ENCODE peak calls at places on chromosomes 1 and 21, in six cellular contexts. I is posterior cingulate gyrus; K is BJ; N is fibroblast of gingiva; T is Caki2; M is activated effector memory CD4-positive, alpha-beta T cell treated with Interleukin-2 at 50 U/mL for 16 hours. R is an unnamed sample.

GRCh38 chr1:226943927-226944326 is 3.8 kb downstream of the COQ8A start:
- DNase-seq in I (no peak), K (no peak), N (no peak), T (no peak), M (no peak), R (no peak)

GRCh38 chr1:228940931-228941330 is 205.7 kb downstream of the RHOU start:
- DNase-seq in I (no peak), K (no peak), N (no peak), T (no peak), M (no peak), R (no peak)

GRCh38 chr1:198955085-198955484 is 316.2 kb downstream of the PTPRC start:
- DNase-seq in I (no peak), K (no peak), N (no peak), T (no peak), M (no peak), R (no peak)

GRCh38 chr1:42806171-42806570 is 10.8 kb upstream of the ERMAP start:
- DNase-seq in I (no peak), K (no peak), N (no peak), T (no peak), M (no peak), R (no peak)

GRCh38 chr1:914253-914890 is 9.4 kb upstream of the SAMD11 start:
- DNase-seq in I (no peak), K (no peak), N (no peak), T (no peak), M (no peak), R (peak)

GRCh38 chr1:47262787-47263413 is 30.9 kb upstream of the TAL1 start:
- DNase-seq in I (no peak), K (no peak), N (peak), T (peak), M (peak), R (no peak)

GRCh38 chr1:16212251-16212961 is at the start of gene ARHGEF19:
- DNase-seq in I (no peak), K (no peak), N (no peak), T (no peak), M (no peak), R (no peak)

GRCh38 chr1:94798472-94798871 is 21.7 kb upstream of the SLC44A3 start:
- DNase-seq in I (no peak), K (no peak), N (no peak), T (no peak), M (no peak), R (no peak)

GRCh38 chr1:30675761-30676160 is 47.6 kb downstream of the MATN1 start:
- DNase-seq in I (no peak), K (peak), N (peak), T (peak), M (no peak), R (no peak)

GRCh38 chr1:47449702-47450552 is 12.1 kb downstream of the FOXD2 start:
- DNase-seq in I (no peak), K (no peak), N (no peak), T (no peak), M (no peak), R (peak)

GRCh38 chr1:35807614-35808375 is at the start of gene AGO4:
- DNase-seq in I (peak), K (no peak), N (peak), T (peak), M (peak), R (peak)

GRCh38 chr1:18319099-18319498 is 161.6 kb upstream of the KLHDC7A start:
- DNase-seq in I (no peak), K (no peak), N (no peak), T (no peak), M (no peak), R (no peak)

GRCh38 chr21:15009964-15010363 is 54.8 kb downstream of the NRIP1 start:
- DNase-seq in I (no peak), K (no peak), N (peak), T (no peak), M (no peak), R (no peak)

GRCh38 chr1:118333601-118334241 is 148.7 kb upstream of the SPAG17 start:
- DNase-seq in I (no peak), K (no peak), N (no peak), T (no peak), M (no peak), R (no peak)

GRCh38 chr1:24092979-24093378 is 19.0 kb downstream of the MYOM3 start:
- DNase-seq in I (no peak), K (no peak), N (no peak), T (no peak), M (no peak), R (no peak)

GRCh38 chr1:222829868-222830267 is 15.0 kb downstream of the DISP1 start:
- DNase-seq in I (no peak), K (peak), N (peak), T (no peak), M (no peak), R (no peak)

GRCh38 chr21:38455403-38455802 is 42.9 kb downstream of the ERG start:
- DNase-seq in I (no peak), K (no peak), N (no peak), T (no peak), M (no peak), R (no peak)

GRCh38 chr1:11790101-11790879 is 15.5 kb downstream of the MTHFR start:
- DNase-seq in I (no peak), K (no peak), N (no peak), T (no peak), M (no peak), R (no peak)

GRCh38 chr21:37532868-37533780 is 166.6 kb downstream of the DYRK1A start:
- DNase-seq in I (no peak), K (no peak), N (no peak), T (peak), M (no peak), R (no peak)

GRCh38 chr1:204075116-204075636 is 2.3 kb downstream of the SOX13 start:
- DNase-seq in I (no peak), K (no peak), N (no peak), T (no peak), M (no peak), R (peak)

GRCh38 chr1:15206418-15207030 is 40.5 kb upstream of the FHAD1 start:
- DNase-seq in I (no peak), K (no peak), N (no peak), T (no peak), M (no peak), R (no peak)

R was measured in right lobe of liver.